ENCODE peak calls at places on chromosome 3, in four cellular contexts. One of them, this sample, is unnamed.

GRCh38 chr3:58924581-58924980 is 125.2 kb downstream of the CFAP20DC start:
- DNase-seq in adrenal gland: no peak
- DNase-seq in keratinocyte: no peak
- DNase-seq in progenitor cell of endocrine pancreas: no peak
- DNase-seq in this sample: no peak

GRCh38 chr3:123552095-123552714 is 32.6 kb downstream of the HACD2 start:
- DNase-seq in adrenal gland: no peak
- DNase-seq in progenitor cell of endocrine pancreas: no peak
- DNase-seq in keratinocyte: no peak
- DNase-seq in this sample: no peak

GRCh38 chr3:159978353-159978752 is 10.3 kb upstream of the IL12A start:
- DNase-seq in adrenal gland: no peak
- DNase-seq in keratinocyte: no peak
- DNase-seq in progenitor cell of endocrine pancreas: no peak
- DNase-seq in this sample: no peak

GRCh38 chr3:160022068-160022467 is 33.4 kb downstream of the IL12A start:
- DNase-seq in keratinocyte: no peak
- DNase-seq in adrenal gland: no peak
- DNase-seq in progenitor cell of endocrine pancreas: no peak
- DNase-seq in this sample: no peak

GRCh38 chr3:190709351-190709773 is 153.1 kb downstream of the GMNC start:
- DNase-seq in keratinocyte: no peak
- DNase-seq in progenitor cell of endocrine pancreas: no peak
- DNase-seq in adrenal gland: no peak
- DNase-seq in this sample: no peak

GRCh38 chr3:177811111-177811510 is 613.8 kb upstream of the TBL1XR1 start:
- DNase-seq in keratinocyte: no peak
- DNase-seq in adrenal gland: no peak
- DNase-seq in progenitor cell of endocrine pancreas: no peak
- DNase-seq in this sample: no peak

GRCh38 chr3:112761062-112761638 is 85.5 kb downstream of the CD200R1L start:
- DNase-seq in keratinocyte: no peak
- DNase-seq in adrenal gland: no peak
- DNase-seq in progenitor cell of endocrine pancreas: no peak
- DNase-seq in this sample: no peak

GRCh38 chr3:901953-902778 is 190.7 kb upstream of the CNTN6 start:
- DNase-seq in adrenal gland: no peak
- DNase-seq in keratinocyte: no peak
- DNase-seq in progenitor cell of endocrine pancreas: no peak
- DNase-seq in this sample: no peak

GRCh38 chr3:82410366-82410765 is 648.9 kb upstream of the GBE1 start:
- DNase-seq in progenitor cell of endocrine pancreas: no peak
- DNase-seq in adrenal gland: no peak
- DNase-seq in keratinocyte: no peak
- DNase-seq in this sample: no peak
- TF ChIP-seq CTCF in progenitor cell of endocrine pancreas: no peak
- TF ChIP-seq CTCF in adrenal gland: no peak
- TF ChIP-seq CTCF in keratinocyte: peak; percentile 12
- TF ChIP-seq CTCF in this sample: no peak

DNA sequence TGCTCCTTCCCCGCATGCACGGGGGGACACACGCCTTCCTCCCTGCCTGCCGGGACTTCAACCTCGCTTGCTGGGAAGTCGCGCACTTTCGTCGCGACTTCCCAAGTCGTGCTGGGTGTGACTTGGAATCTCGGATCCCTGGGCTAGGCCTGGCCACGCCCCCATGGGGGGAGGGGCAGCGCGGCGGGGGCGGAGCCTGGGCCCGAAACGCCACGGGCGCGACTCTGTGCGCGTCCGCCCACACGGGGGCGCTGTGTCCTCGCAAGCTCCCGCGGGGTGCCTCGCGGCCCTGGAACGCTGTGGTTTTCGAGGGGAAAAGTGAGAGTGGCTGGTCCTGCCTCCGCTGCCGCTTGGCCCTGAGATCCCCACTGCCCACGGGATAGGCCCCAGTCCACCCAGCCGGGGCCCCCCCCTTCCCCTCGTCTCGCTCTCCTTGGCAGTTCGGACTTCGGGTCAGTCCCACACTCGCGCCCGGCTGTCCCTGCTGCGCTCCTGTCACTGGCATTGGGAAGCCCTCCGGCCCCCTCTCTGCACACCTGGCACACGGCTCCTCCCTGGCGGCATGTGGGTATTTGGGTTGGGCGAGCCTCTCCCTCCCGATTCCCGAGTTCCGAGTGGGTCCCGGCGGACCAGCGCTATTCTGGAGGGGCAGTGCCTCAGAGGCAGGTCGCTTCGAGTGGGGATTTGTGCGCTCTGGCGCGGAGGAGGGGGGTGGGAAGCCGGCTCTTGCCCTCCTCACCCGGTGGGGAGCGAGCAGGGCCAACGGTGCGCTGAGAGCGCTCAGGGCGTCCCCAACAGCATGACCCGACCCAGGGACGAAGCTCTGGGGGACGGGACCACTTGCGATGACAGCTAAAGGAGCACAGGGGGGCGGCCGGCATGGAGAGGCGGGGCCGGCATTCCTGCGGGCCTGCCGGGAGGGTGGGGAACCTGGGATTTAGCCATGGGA is 23.6 kb downstream of the SEC61A1 start:
- DNase-seq in progenitor cell of endocrine pancreas: peak; percentile 93
- DNase-seq in keratinocyte: no peak
- DNase-seq in adrenal gland: peak; percentile 91
- DNase-seq in this sample: peak; percentile 89
- TF ChIP-seq CTCF in progenitor cell of endocrine pancreas: peak; percentile 97
- TF ChIP-seq CTCF in keratinocyte: peak; percentile 93
- TF ChIP-seq CTCF in adrenal gland: peak; percentile 93
- TF ChIP-seq CTCF in this sample: peak; percentile 94

DNA sequence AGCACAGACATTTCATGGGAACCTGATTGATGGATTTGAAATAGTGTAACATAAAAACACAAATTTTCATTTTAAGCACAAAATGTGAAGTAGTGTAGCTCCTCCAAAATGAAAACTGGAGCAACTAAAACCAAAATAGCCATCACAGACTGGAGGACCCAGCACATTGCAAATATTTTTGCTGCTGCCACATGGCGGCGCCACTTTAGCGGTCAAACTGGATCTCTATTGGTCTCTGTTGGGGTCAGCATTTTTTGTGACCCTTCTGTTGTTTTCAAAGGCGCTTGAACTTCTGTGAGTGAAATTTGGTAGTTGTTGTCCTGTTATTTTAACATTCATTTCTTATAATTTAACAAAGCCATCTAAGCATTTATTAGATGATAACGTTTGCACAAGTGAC is 259.9 kb downstream of the IL20RB start:
- DNase-seq in keratinocyte: no peak
- DNase-seq in progenitor cell of endocrine pancreas: no peak
- DNase-seq in adrenal gland: no peak
- DNase-seq in this sample: no peak
- TF ChIP-seq CTCF in keratinocyte: peak; percentile 29
- TF ChIP-seq CTCF in progenitor cell of endocrine pancreas: peak; percentile 62
- TF ChIP-seq CTCF in adrenal gland: no peak
- TF ChIP-seq CTCF in this sample: no peak

DNA sequence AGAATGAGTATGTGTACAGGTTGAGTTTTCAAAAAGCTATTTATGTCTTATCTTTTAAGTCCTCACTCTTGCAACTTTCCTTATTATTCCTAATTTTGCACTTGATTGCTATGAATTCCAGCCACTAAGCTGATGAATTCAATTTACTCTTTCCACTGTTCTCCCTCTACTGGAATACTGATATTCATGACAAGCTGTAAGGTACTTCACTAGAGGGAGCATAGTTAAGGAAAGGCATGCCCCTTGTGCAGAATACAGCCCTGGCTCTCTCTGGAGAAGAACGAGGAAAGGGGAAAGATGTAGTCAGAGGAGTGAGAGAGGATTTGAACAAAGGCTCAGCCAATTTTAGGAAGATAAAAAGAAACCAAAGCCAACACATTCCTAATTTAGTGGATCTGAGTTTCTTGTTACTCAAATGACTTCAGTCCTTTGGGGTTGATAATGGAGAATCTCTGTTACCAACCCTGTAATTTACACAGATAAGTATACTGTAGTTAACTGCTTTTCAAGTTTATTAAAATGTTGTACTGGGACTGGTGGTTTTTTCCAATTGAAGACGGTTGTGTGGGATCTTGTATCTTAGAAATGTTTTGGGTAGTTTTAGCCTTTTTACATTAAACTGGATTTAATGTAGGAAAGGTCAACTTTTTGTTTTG is 4.0 kb downstream of the SCAANT1 start:
- DNase-seq in progenitor cell of endocrine pancreas: no peak
- DNase-seq in keratinocyte: no peak
- DNase-seq in adrenal gland: no peak
- DNase-seq in this sample: no peak
- TF ChIP-seq CTCF in progenitor cell of endocrine pancreas: peak; percentile 23
- TF ChIP-seq CTCF in keratinocyte: no peak
- TF ChIP-seq CTCF in adrenal gland: peak; percentile 20
- TF ChIP-seq CTCF in this sample: no peak

GRCh38 chr3:98460220-98460619 is 2.8 kb upstream of the OR5K1 start:
- DNase-seq in keratinocyte: no peak
- DNase-seq in progenitor cell of endocrine pancreas: no peak
- DNase-seq in adrenal gland: no peak
- DNase-seq in this sample: no peak

GRCh38 chr3:98462901-98463300 is at the start of gene OR5K1:
- DNase-seq in keratinocyte: no peak
- DNase-seq in progenitor cell of endocrine pancreas: no peak
- DNase-seq in adrenal gland: no peak
- DNase-seq in this sample: no peak

GRCh38 chr3:98454929-98455328 is 8.1 kb upstream of the OR5K1 start:
- DNase-seq in progenitor cell of endocrine pancreas: no peak
- DNase-seq in adrenal gland: no peak
- DNase-seq in keratinocyte: no peak
- DNase-seq in this sample: no peak

GRCh38 chr3:98453827-98454226 is 9.2 kb upstream of the OR5K1 start:
- DNase-seq in keratinocyte: no peak
- DNase-seq in adrenal gland: no peak
- DNase-seq in progenitor cell of endocrine pancreas: no peak
- DNase-seq in this sample: no peak

GRCh38 chr3:98457543-98457942 is 5.5 kb upstream of the OR5K1 start:
- DNase-seq in adrenal gland: no peak
- DNase-seq in progenitor cell of endocrine pancreas: no peak
- DNase-seq in keratinocyte: no peak
- DNase-seq in this sample: no peak
- TF ChIP-seq CTCF in adrenal gland: no peak
- TF ChIP-seq CTCF in progenitor cell of endocrine pancreas: no peak
- TF ChIP-seq CTCF in keratinocyte: peak; percentile 52
- TF ChIP-seq CTCF in this sample: no peak

GRCh38 chr3:23739536-23739935 is 66.2 kb upstream of the UBE2E1 start:
- DNase-seq in progenitor cell of endocrine pancreas: no peak
- DNase-seq in adrenal gland: no peak
- DNase-seq in keratinocyte: no peak
- DNase-seq in this sample: no peak
- TF ChIP-seq CTCF in progenitor cell of endocrine pancreas: no peak
- TF ChIP-seq CTCF in adrenal gland: no peak
- TF ChIP-seq CTCF in keratinocyte: no peak
- TF ChIP-seq CTCF in this sample: no peak

DNA sequence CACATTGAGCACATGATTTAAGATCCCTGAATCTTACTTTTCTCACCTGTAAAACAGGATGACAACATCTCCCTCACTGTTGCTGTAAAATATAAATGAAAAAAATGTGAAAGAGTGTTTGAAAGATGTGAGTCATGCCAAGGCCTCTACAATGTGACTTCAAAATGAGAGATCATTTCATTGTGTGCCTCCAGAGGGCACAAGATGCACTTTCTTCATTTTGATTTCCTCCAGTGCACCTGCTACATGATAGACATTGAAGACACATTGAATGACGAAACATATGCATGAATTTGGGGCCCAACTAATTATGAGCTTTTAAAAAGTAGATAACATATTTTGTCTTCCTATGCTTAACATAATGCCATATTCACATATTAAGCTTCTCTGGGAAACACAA is 170.3 kb downstream of the MOBP start:
- DNase-seq in progenitor cell of endocrine pancreas: no peak
- DNase-seq in keratinocyte: peak; percentile 32
- DNase-seq in adrenal gland: no peak
- DNase-seq in this sample: no peak
- TF ChIP-seq CTCF in progenitor cell of endocrine pancreas: peak; percentile 32
- TF ChIP-seq CTCF in keratinocyte: no peak
- TF ChIP-seq CTCF in adrenal gland: no peak
- TF ChIP-seq CTCF in this sample: no peak

DNA sequence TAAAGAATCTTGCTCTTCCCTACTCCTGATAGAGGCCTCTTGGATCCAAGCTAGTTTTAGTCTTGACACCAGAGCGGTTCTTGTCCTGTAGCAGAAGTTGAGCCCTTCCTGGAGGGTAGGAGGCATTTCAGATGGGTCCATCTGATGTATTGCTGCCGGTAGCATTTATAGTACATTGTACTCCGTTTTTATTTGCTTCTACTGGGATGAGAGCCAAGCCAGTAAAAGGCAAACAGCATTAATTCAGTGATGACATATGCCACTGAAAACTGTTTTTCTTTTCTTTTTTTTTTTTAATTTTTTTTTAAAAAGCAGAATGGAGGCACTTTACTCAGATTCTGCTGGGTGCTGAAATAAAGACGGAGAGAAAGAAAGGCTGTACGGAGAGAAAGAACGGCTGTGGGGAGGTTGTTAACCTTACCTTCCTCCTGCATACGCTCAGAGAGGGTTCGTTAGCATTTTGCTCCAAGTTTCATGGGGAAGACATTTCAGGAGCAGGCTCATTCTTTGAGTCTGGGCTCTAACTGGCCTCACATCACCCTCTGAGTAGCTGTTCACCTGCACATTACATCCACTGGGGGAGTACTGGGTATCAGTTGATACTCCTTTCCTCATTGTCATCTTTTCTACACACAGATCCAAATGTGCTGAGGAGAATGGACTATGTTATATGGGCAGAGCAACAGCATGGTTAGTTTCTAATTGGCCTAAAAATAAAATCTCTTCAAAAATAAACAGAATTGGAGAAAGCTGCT is 161.5 kb downstream of the FEZF2 start:
- DNase-seq in adrenal gland: no peak
- DNase-seq in keratinocyte: no peak
- DNase-seq in progenitor cell of endocrine pancreas: no peak
- DNase-seq in this sample: no peak
- TF ChIP-seq CTCF in adrenal gland: no peak
- TF ChIP-seq CTCF in keratinocyte: no peak
- TF ChIP-seq CTCF in progenitor cell of endocrine pancreas: peak; percentile 15
- TF ChIP-seq CTCF in this sample: no peak

DNA sequence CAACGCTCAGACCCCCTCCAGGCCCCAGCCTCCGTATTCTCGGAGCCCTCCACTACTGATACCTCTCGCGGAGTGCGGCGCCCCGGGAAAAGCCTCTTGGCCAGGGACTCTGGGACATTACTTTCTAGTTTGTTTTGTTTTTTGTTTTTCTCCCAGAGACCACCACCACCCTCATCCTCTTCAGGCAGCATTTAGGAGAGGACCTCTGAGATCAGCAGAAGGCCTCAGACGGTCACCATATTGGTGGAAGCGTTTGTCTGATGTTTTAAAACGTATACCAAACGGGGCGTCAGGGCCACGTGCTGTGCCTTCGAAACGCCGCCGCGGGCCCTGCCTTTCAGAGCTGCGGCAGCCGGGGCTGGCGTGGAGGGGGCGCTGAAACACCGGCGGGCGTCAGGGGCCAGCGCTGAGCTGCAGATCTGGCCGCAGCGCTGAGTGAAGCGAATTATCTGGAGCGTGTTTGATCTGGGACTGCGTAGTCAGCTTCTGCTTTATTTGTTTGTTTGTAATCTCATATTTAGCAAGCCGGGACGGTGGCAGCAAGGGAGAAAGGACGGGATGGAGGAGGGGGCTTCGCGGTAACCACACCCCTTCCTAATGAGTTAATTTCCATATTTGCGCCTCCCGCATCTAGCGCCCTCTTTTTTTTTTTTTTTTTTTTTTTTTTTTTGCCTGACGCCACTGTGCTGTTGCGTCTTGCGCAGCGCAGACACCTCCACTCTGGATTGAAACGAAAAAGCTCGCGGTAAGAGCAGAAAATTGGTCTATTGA is 14.8 kb downstream of the SOX2 start:
- DNase-seq in progenitor cell of endocrine pancreas: no peak
- DNase-seq in adrenal gland: no peak
- DNase-seq in keratinocyte: no peak
- DNase-seq in this sample: no peak
- TF ChIP-seq CTCF in progenitor cell of endocrine pancreas: peak; percentile 48
- TF ChIP-seq CTCF in adrenal gland: no peak
- TF ChIP-seq CTCF in keratinocyte: no peak
- TF ChIP-seq CTCF in this sample: no peak